ENCODE peak calls at places on chromosome X, in six cellular contexts. I, Q, D, B, A and T are unnamed samples.

GRCh38 chrX:44223150-44223549 is 120.3 kb downstream of the EFHC2 start:
- DNase-seq in I (peak), Q (peak), D (no peak), B (no peak), A (no peak), T (no peak)

GRCh38 chrX:136784231-136784630 is 3.5 kb upstream of the ARHGEF6 start:
- DNase-seq in I (no peak), Q (no peak), D (no peak), B (no peak), A (no peak), T (no peak)

GRCh38 chrX:130758072-130758471 is 144.9 kb downstream of the ENOX2 start:
- DNase-seq in I (no peak), Q (no peak), D (no peak), B (no peak), A (no peak), T (no peak)

GRCh38 chrX:130080791-130081367 is 29.4 kb downstream of the ELF4 start:
- DNase-seq in I (no peak), Q (no peak), D (no peak), B (no peak), A (no peak), T (no peak)

GRCh38 chrX:15188039-15188438 is 81.8 kb downstream of the ASB9 start:
- DNase-seq in I (no peak), Q (no peak), D (no peak), B (no peak), A (peak), T (no peak)

GRCh38 chrX:84729809-84730208 is 227.6 kb upstream of the HDX start:
- DNase-seq in I (peak), Q (peak), D (no peak), B (peak), A (peak), T (peak)

GRCh38 chrX:47628980-47629379 is 750 bp downstream of the CFP start:
- DNase-seq in I (no peak), Q (no peak), D (no peak), B (no peak), A (peak), T (no peak)

GRCh38 chrX:427812-428725 is 41.4 kb upstream of the PPP2R3B start:
- DNase-seq in I (no peak), Q (no peak), D (no peak), B (no peak), A (peak), T (peak)

GRCh38 chrX:52420824-52421443 is 52.1 kb downstream of the XAGE2 start:
- DNase-seq in I (peak), Q (peak), D (no peak), B (no peak), A (no peak), T (no peak)

GRCh38 chrX:66014560-66014959 is 25.3 kb downstream of the VSIG4 start:
- DNase-seq in I (no peak), Q (no peak), D (no peak), B (no peak), A (no peak), T (no peak)

GRCh38 chrX:41339148-41339547 is 5.2 kb downstream of the DDX3X start:
- DNase-seq in I (no peak), Q (no peak), D (no peak), B (no peak), A (no peak), T (no peak)

GRCh38 chrX:43958529-43958928 is 14.7 kb downstream of the NDP start:
- DNase-seq in I (peak), Q (peak), D (no peak), B (peak), A (peak), T (peak)